ENCODE peak calls at places on chromosomes 13 and 19, in five cellular contexts. K is activated T-cell treated with anti-CD3 and anti-CD28 coated beads, Interleukin-2, amount 50 U/mL, for 72 hours; A is HS-27A; L is NCI-H510A; N is NCI-H1105. G is an unnamed sample.

GRCh38 chr13:55298201-55298600 is 1842.5 kb upstream of the PRR20A start:
- DNase-seq in L (no peak), N (no peak), A (no peak), K (no peak), G (no peak)

GRCh38 chr13:40549500-40550094 is 116.8 kb downstream of the FOXO1 start:
- DNase-seq in N (no peak), K (no peak), L (no peak), A (no peak), G (no peak)

GRCh38 chr13:72970956-72971355 is 87.8 kb upstream of the KLF5 start:
- DNase-seq in N (no peak), A (peak; percentile 15), L (no peak), K (no peak), G (no peak)

GRCh38 chr19:3443840-3444694 is 36.3 kb downstream of the SMIM24 start:
- DNase-seq in N (no peak), A (no peak), L (no peak), K (no peak), G (no peak)

GRCh38 chr13:47463726-47464125 is 537.3 kb downstream of the SUCLA2 start:
- DNase-seq in L (no peak), K (no peak), N (no peak), A (no peak), G (no peak)

GRCh38 chr13:44801990-44802389 is 187.3 kb downstream of the NUFIP1 start:
- DNase-seq in N (no peak), L (no peak), K (no peak), A (no peak), G (no peak)

GRCh38 chr13:46654956-46655726 is 102.2 kb downstream of the LRCH1 start:
- DNase-seq in L (no peak), K (no peak), A (no peak), N (no peak), G (no peak)

GRCh38 chr19:10920288-10920655 is 8.2 kb downstream of the YIPF2 start:
- DNase-seq in N (no peak), A (no peak), K (no peak), L (no peak), G (no peak)

GRCh38 chr13:77619655-77620054 is 77.8 kb upstream of the SLAIN1 start:
- DNase-seq in K (no peak), N (no peak), L (no peak), A (no peak), G (no peak)

GRCh38 chr13:111360452-111360851 is 40.0 kb downstream of the TEX29 start:
- DNase-seq in A (no peak), N (no peak), K (no peak), L (no peak), G (no peak)

GRCh38 chr19:45712699-45713067 is 18.0 kb downstream of the FBXO46 start:
- DNase-seq in N (no peak), A (no peak), K (no peak), L (no peak), G (no peak)

GRCh38 chr19:35562336-35562735 is 1.1 kb downstream of the ATP4A start:
- DNase-seq in K (no peak), L (no peak), A (no peak), N (no peak), G (no peak)

GRCh38 chr13:30766234-30766633 is 30.9 kb downstream of the ALOX5AP start:
- DNase-seq in K (no peak), N (no peak), A (no peak), L (no peak), G (no peak)

GRCh38 chr19:38441660-38442348 is 8.3 kb downstream of the RYR1 start:
- DNase-seq in A (no peak), K (peak; percentile 16), N (no peak), L (no peak), G (peak; percentile 55)

GRCh38 chr13:108302279-108302678 is 32.8 kb downstream of the TNFSF13B start:
- DNase-seq in N (no peak), L (no peak), K (no peak), A (no peak), G (no peak)

GRCh38 chr19:5680083-5680436 is 256 bp downstream of the MICOS13 start:
- DNase-seq in N (no peak), L (no peak), K (no peak), A (no peak), G (peak; percentile 22)

GRCh38 chr13:112880221-112880641 is 88.8 kb upstream of the MCF2L start:
- DNase-seq in K (no peak), A (no peak), L (no peak), N (no peak), G (no peak)

GRCh38 chr19:40718774-40719391 is 2.0 kb downstream of the ITPKC start:
- DNase-seq in K (peak; percentile 25), L (no peak), A (peak; percentile 34), N (no peak), G (no peak)

GRCh38 chr19:12720851-12721655 is 2.7 kb downstream of the TNPO2 start:
- DNase-seq in K (no peak), N (no peak), L (no peak), A (no peak), G (no peak)

GRCh38 chr13:21837841-21838551 is 167.1 kb downstream of the FGF9 start:
- DNase-seq in A (no peak), L (no peak), K (no peak), N (no peak), G (no peak)

GRCh38 chr19:14116918-14117578 is 514 bp downstream of the PRKACA start:
- DNase-seq in K (no peak), A (no peak), N (no peak), L (no peak), G (no peak)

GRCh38 chr19:46726551-46726950 is 9.6 kb upstream of the PRKD2 start:
- DNase-seq in L (no peak), A (no peak), K (no peak), N (no peak), G (no peak)

GRCh38 chr19:28705008-28705407 is 507.9 kb downstream of the UQCRFS1 start:
- DNase-seq in L (no peak), A (peak; percentile 69), K (no peak), N (no peak), G (no peak)

GRCh38 chr13:109707044-109707794 is 79.2 kb downstream of the IRS2 start:
- DNase-seq in A (no peak), N (peak; percentile 25), L (peak; percentile 21), K (no peak), G (no peak)

GRCh38 chr13:44386932-44387556 is 13.4 kb downstream of the SERP2 start:
- DNase-seq in N (no peak), L (no peak), K (no peak), A (no peak), G (no peak)

GRCh38 chr13:37534181-37534580 is 64.4 kb downstream of the POSTN start:
- DNase-seq in A (peak; percentile 43), L (no peak), K (no peak), N (no peak), G (no peak)

GRCh38 chr13:26540319-26540718 is 17.2 kb upstream of the WASF3 start:
- DNase-seq in A (no peak), L (no peak), K (no peak), N (no peak), G (no peak)

GRCh38 chr13:105184221-105184620 is 1351.2 kb downstream of the EFNB2 start:
- DNase-seq in L (no peak), K (no peak), A (no peak), N (no peak), G (no peak)

GRCh38 chr13:44796597-44797517 is 192.4 kb downstream of the NUFIP1 start:
- DNase-seq in K (no peak), L (no peak), A (no peak), N (no peak), G (no peak)

GRCh38 chr19:1445932-1446712 is 3.8 kb upstream of the APC2 start:
- DNase-seq in A (no peak), L (no peak), N (peak; percentile 64), K (no peak), G (no peak)